ENCODE peak calls at places on chromosomes 13 and 19, in eight cellular contexts. R, V, G, P, A, K, D and T are unnamed samples.

GRCh38 chr13:102626928-102627327 is 30.1 kb downstream of the TPP2 start:
- DNase-seq in D (no peak), P (no peak), V (no peak), A (no peak), K (no peak), G (no peak), R (no peak), T (no peak)

GRCh38 chr19:19900124-19900523 is 622 bp upstream of the ZNF93 start:
- DNase-seq in D (peak; percentile 6), K (no peak), A (no peak), V (peak; percentile 14), G (no peak), P (peak; percentile 33), R (no peak), T (no peak)

GRCh38 chr19:5254944-5255343 is 85.7 kb downstream of the PTPRS start:
- DNase-seq in K (no peak), D (no peak), V (no peak), P (no peak), G (no peak), R (no peak), A (no peak), T (no peak)

GRCh38 chr19:2251577-2252480 is 2.7 kb downstream of the AMH start:
- DNase-seq in R (no peak), P (peak; percentile 39), D (no peak), G (no peak), K (no peak), V (peak; percentile 58), A (no peak), T (no peak)

GRCh38 chr19:35797663-35798062 is 15.0 kb downstream of the PRODH2 start:
- DNase-seq in K (no peak), R (no peak), G (no peak), D (no peak), A (no peak), P (peak; percentile 86), V (peak; percentile 75), T (no peak)

GRCh38 chr13:50543767-50544166 is 299.7 kb downstream of the DLEU7 start:
- DNase-seq in K (no peak), V (peak; percentile 24), A (no peak), R (no peak), G (peak; percentile 47), D (no peak), P (peak; percentile 36), T (no peak)

GRCh38 chr19:58328999-58329398 is 2.2 kb downstream of the ZSCAN22 start:
- DNase-seq in K (no peak), R (no peak), P (peak; percentile 83), V (peak; percentile 70), D (no peak), G (no peak), A (peak; percentile 24), T (no peak)

GRCh38 chr19:40413291-40413994 is at the start of gene PRX:
- DNase-seq in R (no peak), V (peak; percentile 82), K (no peak), D (no peak), A (no peak), G (no peak), P (peak; percentile 89), T (no peak)

GRCh38 chr19:7460562-7460966 is 28.3 kb downstream of the PEX11G start:
- DNase-seq in G (peak; percentile 73), D (no peak), R (no peak), A (no peak), P (no peak), V (no peak), K (no peak), T (no peak)

GRCh38 chr13:37074703-37075102 is 15.2 kb upstream of the SUPT20H start:
- DNase-seq in D (no peak), A (no peak), R (no peak), K (no peak), V (no peak), G (peak; percentile 49), P (peak; percentile 48), T (no peak)

GRCh38 chr13:76991432-76991795 is 467 bp upstream of the CLN5 start:
- DNase-seq in K (no peak), A (no peak), R (no peak), G (no peak), D (peak; percentile 48), P (no peak), V (no peak), T (no peak)

GRCh38 chr13:69704311-69704710 is 403.3 kb upstream of the ATXN8OS start:
- DNase-seq in V (no peak), A (no peak), G (no peak), K (no peak), R (no peak), P (no peak), D (no peak), T (no peak)

GRCh38 chr19:49951806-49952474 is 9.0 kb downstream of the SIGLEC11 start:
- DNase-seq in G (no peak), D (no peak), A (no peak), P (no peak), V (no peak), K (no peak), R (peak; percentile 52), T (no peak)

GRCh38 chr13:110015253-110015652 is 228.9 kb upstream of the IRS2 start:
- DNase-seq in V (no peak), A (no peak), R (no peak), G (peak; percentile 86), K (no peak), P (no peak), D (no peak), T (no peak)